ENCODE peak calls at places on chromosomes 4 and X, in four cellular contexts. H is B cell; Y is stimulated activated CD4-positive, alpha-beta T cell treated with anti-CD3 and anti-CD28 coated beads, Interleukin-4, amount 100 ng/mL, for 24 hours; K is tibial nerve. V is an unnamed sample.

GRCh38 chr4:173264245-173264959 is 69.8 kb downstream of the HMGB2 start:
- DNase-seq in H (no peak), Y (peak; percentile 11), K (no peak), V (peak; percentile 65)

GRCh38 chr4:41814565-41814964 is 66.0 kb upstream of the PHOX2B start:
- DNase-seq in H (no peak), Y (no peak), K (no peak), V (no peak)

GRCh38 chr4:140061194-140061593 is 92.8 kb downstream of the MAML3 start:
- DNase-seq in H (no peak), Y (no peak), K (no peak), V (peak; percentile 77)

GRCh38 chr4:143308377-143308776 is 28.3 kb upstream of the GAB1 start:
- DNase-seq in H (no peak), Y (no peak), K (no peak), V (no peak)

GRCh38 chr4:98522603-98523395 is 135.6 kb downstream of the TSPAN5 start:
- DNase-seq in H (no peak), Y (no peak), K (no peak), V (no peak)

GRCh38 chr4:15240764-15241163 is 187.1 kb upstream of the C1QTNF7 start:
- DNase-seq in H (no peak), Y (no peak), K (no peak), V (no peak)

GRCh38 chr4:21013501-21013900 is 313.2 kb downstream of the PACRGL start:
- DNase-seq in H (no peak), Y (no peak), K (no peak), V (no peak)

GRCh38 chrX:15853586-15854079 is 980 bp downstream of the AP1S2 start:
- DNase-seq in H (no peak), Y (no peak), K (no peak), V (no peak)

GRCh38 chr4:55184600-55185523 is 59.5 kb upstream of the KDR start:
- DNase-seq in H (no peak), Y (peak; percentile 27), K (no peak), V (peak; percentile 50)

GRCh38 chr4:113511944-113512343 is 249.6 kb downstream of the CAMK2D start:
- DNase-seq in H (no peak), Y (no peak), K (no peak), V (no peak)

GRCh38 chr4:24130637-24131036 is 240.8 kb upstream of the PPARGC1A start:
- DNase-seq in H (no peak), Y (no peak), K (no peak), V (no peak)

GRCh38 chr4:151715881-151716280 is 44.9 kb downstream of the GATB start:
- DNase-seq in H (no peak), Y (no peak), K (no peak), V (no peak)

GRCh38 chr4:11769425-11769824 is 340.7 kb upstream of the HS3ST1 start:
- DNase-seq in H (no peak), Y (no peak), K (no peak), V (peak; percentile 38)

GRCh38 chr4:122896270-122896669 is 26.1 kb downstream of the NUDT6 start:
- DNase-seq in H (no peak), Y (no peak), K (no peak), V (no peak)

GRCh38 chr4:40289366-40290188 is 45.6 kb upstream of the CHRNA9 start:
- DNase-seq in H (peak; percentile 53), Y (peak; percentile 55), K (no peak), V (peak; percentile 44)

GRCh38 chr4:8538703-8539567 is 41.3 kb upstream of the GPR78 start:
- DNase-seq in H (no peak), Y (no peak), K (no peak), V (no peak)

GRCh38 chrX:70969635-70970481 is 39.0 kb upstream of the SLC7A3 start:
- DNase-seq in H (no peak), Y (no peak), K (no peak), V (no peak)

GRCh38 chrX:119573840-119574393 is 446 bp upstream of the UBE2A start:
- DNase-seq in H (no peak), Y (no peak), K (no peak), V (peak; percentile 27)

GRCh38 chrX:7159132-7159861 is 11.3 kb upstream of the PUDP start:
- DNase-seq in H (no peak), Y (no peak), K (no peak), V (no peak)

GRCh38 chrX:74389016-74389415 is 32.3 kb upstream of the SLC16A2 start:
- DNase-seq in H (no peak), Y (no peak), K (no peak), V (no peak)

GRCh38 chrX:132107291-132107690 is 20.5 kb downstream of the FRMD7 start:
- DNase-seq in H (no peak), Y (no peak), K (no peak), V (no peak)

GRCh38 chr4:2255501-2256155 is 6.3 kb downstream of the MXD4 start:
- DNase-seq in H (no peak), Y (no peak), K (peak; percentile 15), V (no peak)

GRCh38 chrX:30141966-30142365 is 73.4 kb upstream of the MAGEB2 start:
- DNase-seq in H (no peak), Y (no peak), K (no peak), V (no peak)

GRCh38 chr4:95387719-95388118 is 161.1 kb downstream of the UNC5C start:
- DNase-seq in H (no peak), Y (no peak), K (no peak), V (no peak)

GRCh38 chr4:137819964-137820383 is 287.7 kb upstream of the PCDH18 start:
- DNase-seq in H (no peak), Y (no peak), K (no peak), V (peak; percentile 35)

GRCh38 chr4:14254252-14254651 is 626.7 kb upstream of the BOD1L1 start:
- DNase-seq in H (no peak), Y (no peak), K (no peak), V (peak; percentile 29)

GRCh38 chr4:147360301-147360700 is 120.6 kb upstream of the EDNRA start:
- DNase-seq in H (no peak), Y (no peak), K (no peak), V (peak; percentile 23)

GRCh38 chr4:37964734-37965457 is 4.7 kb downstream of the PTTG2 start:
- DNase-seq in H (no peak), Y (no peak), K (no peak), V (no peak)

GRCh38 chr4:4430492-4431195 is 43.7 kb downstream of the NSG1 start:
- DNase-seq in H (no peak), Y (peak; percentile 40), K (no peak), V (peak; percentile 27)

GRCh38 chr4:155687380-155687982 is 20.8 kb downstream of the GUCY1A1 start:
- DNase-seq in H (no peak), Y (no peak), K (no peak), V (no peak)

GRCh38 chr4:122838034-122838433 is 11.4 kb downstream of the FGF2 start:
- DNase-seq in H (no peak), Y (no peak), K (no peak), V (no peak)

GRCh38 chr4:147453561-147454141 is 27.2 kb upstream of the EDNRA start:
- DNase-seq in H (no peak), Y (no peak), K (no peak), V (no peak)

GRCh38 chrX:72247206-72247944 is 8.5 kb upstream of the ERCC6L start:
- DNase-seq in H (no peak), Y (no peak), K (no peak), V (peak; percentile 86)

V was measured in small intestine.